ENCODE peak calls at places on chromosomes 12 and 14, in eight cellular contexts. R is T-helper 1 cell; W is stimulated activated CD8-positive, alpha-beta memory T cell treated with anti-CD3 and anti-CD28 coated beads, Interleukin-2, amount 100 ng/mL, for 1 hour; S is islet precursor cell; I is HS-5; N is HCEC 1CT; H is adipocyte; D is NCI-H748 treated with DMSO at 0.1 percent for 48 hours. P is an unnamed sample.

GRCh38 chr12:19755141-19755540 is 315.8 kb downstream of the AEBP2 start:
- DNase-seq in R (no peak), W (no peak), S (no peak), I (no peak), N (no peak), H (peak), D (no peak), P (no peak)

GRCh38 chr14:81125536-81125935 is 95.2 kb downstream of the GTF2A1 start:
- DNase-seq in R (no peak), W (no peak), S (no peak), I (no peak), N (no peak), H (no peak), D (no peak), P (no peak)

GRCh38 chr12:95205685-95206084 is 11.6 kb downstream of the FGD6 start:
- DNase-seq in R (no peak), W (no peak), S (peak), I (no peak), N (peak), H (peak), D (no peak), P (peak)

GRCh38 chr12:71438670-71439361 is 782 bp upstream of the LGR5 start:
- DNase-seq in R (peak), W (no peak), S (peak), I (no peak), N (peak), H (peak), D (peak), P (no peak)

GRCh38 chr14:33676135-33676566 is 274.7 kb downstream of the EGLN3 start:
- DNase-seq in R (no peak), W (no peak), S (peak), I (peak), N (no peak), H (peak), D (peak), P (peak)

GRCh38 chr12:47602949-47603558 is 102.8 kb downstream of the RPAP3 start:
- DNase-seq in R (no peak), W (no peak), S (no peak), I (no peak), N (no peak), H (no peak), D (no peak), P (no peak)

GRCh38 chr12:6708968-6709394 is 8.4 kb upstream of the PIANP start:
- DNase-seq in R (peak), W (no peak), S (no peak), I (no peak), N (no peak), H (no peak), D (no peak), P (no peak)

GRCh38 chr12:53061404-53062010 is 11.6 kb downstream of the TNS2 start:
- DNase-seq in R (no peak), W (no peak), S (no peak), I (no peak), N (no peak), H (no peak), D (peak), P (peak)

GRCh38 chr14:21428930-21429329 is 27.0 kb downstream of the CHD8 start:
- DNase-seq in R (no peak), W (no peak), S (no peak), I (no peak), N (no peak), H (no peak), D (no peak), P (peak)

GRCh38 chr14:32366256-32366655 is 37.2 kb downstream of the AKAP6 start:
- DNase-seq in R (no peak), W (no peak), S (peak), I (no peak), N (no peak), H (peak), D (no peak), P (peak)

GRCh38 chr12:70590051-70590450 is 47.2 kb downstream of the PTPRB start:
- DNase-seq in R (peak), W (no peak), S (peak), I (peak), N (peak), H (peak), D (peak), P (peak)

GRCh38 chr12:108821407-108822397 is 35.7 kb downstream of the SSH1 start:
- DNase-seq in R (peak), W (no peak), S (no peak), I (no peak), N (peak), H (peak), D (no peak), P (no peak)

GRCh38 chr12:65666876-65667275 is 157.4 kb upstream of the HMGA2 start:
- DNase-seq in R (peak), W (no peak), S (no peak), I (no peak), N (no peak), H (no peak), D (no peak), P (peak)

GRCh38 chr12:57127710-57128518 is at the start of gene LRP1:
- DNase-seq in R (peak), W (peak), S (peak), I (no peak), N (peak), H (peak), D (peak), P (peak)

GRCh38 chr14:31263485-31264133 is 56.0 kb upstream of the HECTD1 start:
- DNase-seq in R (no peak), W (no peak), S (peak), I (peak), N (peak), H (peak), D (no peak), P (peak)

GRCh38 chr12:103626498-103626897 is 39.4 kb downstream of the STAB2 start:
- DNase-seq in R (no peak), W (no peak), S (peak), I (no peak), N (peak), H (no peak), D (peak), P (no peak)

GRCh38 chr12:76144253-76144564 is 59.7 kb upstream of the NAP1L1 start:
- DNase-seq in R (no peak), W (no peak), S (no peak), I (no peak), N (peak), H (peak), D (no peak), P (peak)

GRCh38 chr14:92801917-92802316 is 7.8 kb downstream of the GOLGA5 start:
- DNase-seq in R (no peak), W (no peak), S (no peak), I (no peak), N (no peak), H (no peak), D (no peak), P (no peak)

GRCh38 chr12:119589087-119589486 is 4.5 kb upstream of the TMEM233 start:
- DNase-seq in R (no peak), W (no peak), S (no peak), I (no peak), N (no peak), H (peak), D (no peak), P (peak)

GRCh38 chr12:122182887-122183587 is at the start of gene LRRC43:
- DNase-seq in R (no peak), W (no peak), S (peak), I (no peak), N (no peak), H (peak), D (peak), P (peak)

GRCh38 chr14:70662816-70663215 is 21.1 kb downstream of the TTC9 start:
- DNase-seq in R (no peak), W (no peak), S (no peak), I (no peak), N (no peak), H (no peak), D (no peak), P (no peak)

GRCh38 chr14:96225745-96226151 is 21.1 kb downstream of the BDKRB2 start:
- DNase-seq in R (no peak), W (no peak), S (peak), I (peak), N (peak), H (peak), D (no peak), P (peak)

GRCh38 chr12:113980537-113981337 is 14.6 kb upstream of the RBM19 start:
- DNase-seq in R (peak), W (no peak), S (peak), I (peak), N (peak), H (peak), D (peak), P (peak)

GRCh38 chr14:50677527-50678063 is 9.5 kb upstream of the SAV1 start:
- DNase-seq in R (no peak), W (no peak), S (no peak), I (peak), N (peak), H (peak), D (no peak), P (peak)

GRCh38 chr12:54383041-54383609 is 1.4 kb downstream of the ZNF385A start:
- DNase-seq in R (no peak), W (no peak), S (no peak), I (peak), N (peak), H (peak), D (no peak), P (peak)

GRCh38 chr12:100651694-100652093 is 78.2 kb downstream of the GAS2L3 start:
- DNase-seq in R (no peak), W (no peak), S (peak), I (no peak), N (no peak), H (no peak), D (no peak), P (peak)

GRCh38 chr12:70719672-70720420 is 82.6 kb upstream of the PTPRB start:
- DNase-seq in R (peak), W (no peak), S (peak), I (no peak), N (peak), H (peak), D (peak), P (peak)

GRCh38 chr12:87120440-87120839 is 864.2 kb upstream of the MGAT4C start:
- DNase-seq in R (no peak), W (no peak), S (no peak), I (no peak), N (no peak), H (no peak), D (no peak), P (no peak)

GRCh38 chr14:24063263-24063836 is 8.0 kb upstream of the CPNE6 start:
- DNase-seq in R (no peak), W (no peak), S (no peak), I (no peak), N (no peak), H (no peak), D (no peak), P (no peak)

GRCh38 chr14:20327005-20327869 is 5.8 kb downstream of the CCNB1IP1 start:
- DNase-seq in R (peak), W (no peak), S (no peak), I (no peak), N (peak), H (peak), D (peak), P (peak)

P was measured in LHCN-M2.